ENCODE peak calls at places on chromosome 5, in five cellular contexts. I, Y, Z, C and Q are unnamed samples.

GRCh38 chr5:114223866-114224265 is 138.0 kb upstream of the KCNN2 start:
- DNase-seq in I (no peak), Y (no peak), Z (no peak), C (no peak), Q (no peak)

GRCh38 chr5:9098990-9099389 is 446.9 kb downstream of the SEMA5A start:
- DNase-seq in Y (no peak), I (no peak), C (no peak), Z (no peak), Q (no peak)

GRCh38 chr5:146919304-146919703 is 40.7 kb upstream of the PPP2R2B start:
- DNase-seq in I (no peak), C (no peak), Y (peak), Z (no peak), Q (no peak)

GRCh38 chr5:58279259-58279658 is 180.6 kb downstream of the PLK2 start:
- DNase-seq in C (no peak), I (no peak), Y (no peak), Z (no peak), Q (no peak)

GRCh38 chr5:113606298-113607134 is 93.0 kb downstream of the YTHDC2 start:
- DNase-seq in Y (peak), I (peak), C (peak), Z (no peak), Q (peak)

GRCh38 chr5:123482258-123482657 is 29.7 kb upstream of the CSNK1G3 start:
- DNase-seq in Z (no peak), C (no peak), I (no peak), Y (no peak), Q (no peak)

GRCh38 chr5:172164773-172165212 is 23.2 kb downstream of the STK10 start:
- DNase-seq in Y (no peak), C (no peak), I (no peak), Z (no peak), Q (no peak)

GRCh38 chr5:37198066-37198465 is 51.1 kb downstream of the CPLANE1 start:
- DNase-seq in C (no peak), I (no peak), Z (no peak), Y (no peak), Q (no peak)

GRCh38 chr5:59356813-59357381 is 536.6 kb downstream of the PDE4D start:
- DNase-seq in Z (no peak), C (no peak), I (no peak), Y (peak), Q (no peak)

GRCh38 chr5:138305797-138306196 is 25.8 kb downstream of the CDC25C start:
- DNase-seq in Z (no peak), Y (no peak), C (peak), I (no peak), Q (peak)

GRCh38 chr5:17081142-17081541 is 136.3 kb upstream of the BASP1 start:
- DNase-seq in I (no peak), Y (no peak), Z (no peak), C (no peak), Q (no peak)

GRCh38 chr5:135486131-135486530 is 34.0 kb upstream of the TIFAB start:
- DNase-seq in C (no peak), Y (no peak), I (no peak), Z (no peak), Q (no peak)

GRCh38 chr5:66498791-66499207 is 97.4 kb upstream of the MAST4 start:
- DNase-seq in Z (no peak), C (no peak), I (no peak), Y (no peak), Q (no peak)

GRCh38 chr5:130549884-130550552 is 615.0 kb downstream of the HINT1 start:
- DNase-seq in Y (no peak), I (no peak), C (no peak), Z (no peak), Q (no peak)

GRCh38 chr5:155870636-155871035 is 456.3 kb upstream of the SGCD start:
- DNase-seq in Z (no peak), Y (no peak), C (no peak), I (no peak), Q (no peak)

GRCh38 chr5:1500411-1501091 is 23.2 kb downstream of the LPCAT1 start:
- DNase-seq in Y (no peak), I (no peak), Z (no peak), C (no peak), Q (no peak)

GRCh38 chr5:85069659-85070640 is 685.3 kb upstream of the EDIL3 start:
- DNase-seq in Z (no peak), C (no peak), Y (no peak), I (no peak), Q (no peak)

GRCh38 chr5:94778712-94779111 is 160.2 kb downstream of the SLF1 start:
- DNase-seq in C (no peak), I (no peak), Y (no peak), Z (no peak), Q (no peak)

GRCh38 chr5:73796164-73797141 is 170.5 kb downstream of the ARHGEF28 start:
- DNase-seq in C (no peak), Y (no peak), Z (no peak), I (no peak), Q (no peak)

GRCh38 chr5:150486402-150487198 is 21.3 kb upstream of the NDST1 start:
- DNase-seq in Y (peak), I (peak), C (peak), Z (no peak), Q (no peak)

GRCh38 chr5:62886603-62887315 is 308.1 kb downstream of the LRRC70 start:
- DNase-seq in Y (peak), Z (no peak), C (no peak), I (no peak), Q (no peak)

GRCh38 chr5:41193462-41194166 is 19.7 kb downstream of the C6 start:
- DNase-seq in Y (no peak), C (no peak), Z (no peak), I (no peak), Q (no peak)

GRCh38 chr5:883475-884181 is 9.0 kb downstream of the BRD9 start:
- DNase-seq in Z (no peak), I (no peak), C (no peak), Y (no peak), Q (no peak)

GRCh38 chr5:97209343-97209742 is 26.3 kb upstream of the RIOK2 start:
- DNase-seq in Z (no peak), Y (no peak), C (no peak), I (no peak), Q (no peak)

GRCh38 chr5:36422957-36423356 is 121.3 kb upstream of the RANBP3L start:
- DNase-seq in C (no peak), Z (no peak), Y (no peak), I (no peak), Q (no peak)

GRCh38 chr5:96752341-96753016 is 55.3 kb downstream of the ERAP1 start:
- DNase-seq in Y (peak), Z (no peak), C (peak), I (peak), Q (no peak)

GRCh38 chr5:17355585-17356346 is 138.3 kb downstream of the BASP1 start:
- DNase-seq in Y (no peak), C (no peak), I (no peak), Z (no peak), Q (no peak)